ENCODE peak calls at places on chromosomes 11 and 22, in five cellular contexts. N is upper lobe of left lung, R is pancreas, B is heart left ventricle, V is body of pancreas. O is an unnamed sample.

GRCh38 chr11:3095712-3096361 is 38.6 kb upstream of the CARS1 start:
- DNase-seq in R (no peak), B (no peak), V (no peak), N (no peak), O (peak)

GRCh38 chr11:94558932-94559331 is 8.2 kb upstream of the PIWIL4 start:
- DNase-seq in R (no peak), B (no peak), N (no peak), V (no peak), O (no peak)

GRCh38 chr11:124625504-124626168 is 3.0 kb downstream of the TBRG1 start:
- DNase-seq in B (no peak), R (no peak), V (no peak), N (no peak), O (no peak)

GRCh38 chr11:14551380-14551779 is 31.2 kb upstream of the PSMA1 start:
- DNase-seq in B (no peak), V (no peak), N (no peak), R (no peak), O (no peak)

GRCh38 chr11:79466411-79466810 is 25.6 kb upstream of the TENM4 start:
- DNase-seq in R (no peak), N (no peak), B (no peak), V (no peak), O (no peak)

GRCh38 chr11:48150213-48150612 is 66.4 kb upstream of the OR4B1 start:
- DNase-seq in R (no peak), V (no peak), B (no peak), N (no peak), O (no peak)

GRCh38 chr11:61488651-61489291 is 19.8 kb upstream of the LRRC10B start:
- DNase-seq in V (peak), B (peak), N (no peak), R (peak), O (peak)

GRCh38 chr11:16184588-16184987 is 171.8 kb downstream of the SOX6 start:
- DNase-seq in B (no peak), N (no peak), V (peak), R (no peak), O (no peak)

GRCh38 chr11:8392166-8392565 is 128.5 kb upstream of the LMO1 start:
- DNase-seq in B (no peak), R (no peak), V (no peak), N (no peak), O (no peak)

GRCh38 chr11:77580712-77581337 is 8.9 kb upstream of the AQP11 start:
- DNase-seq in V (no peak), N (no peak), R (no peak), B (no peak), O (peak)

GRCh38 chr11:35511666-35512065 is 13.8 kb downstream of the PAMR1 start:
- DNase-seq in V (no peak), R (no peak), N (no peak), B (no peak), O (peak)

GRCh38 chr11:105100206-105100605 is 39.4 kb downstream of the CARD18 start:
- DNase-seq in N (no peak), B (no peak), R (no peak), V (no peak), O (no peak)

GRCh38 chr11:107665016-107665415 is 46.8 kb downstream of the SLN start:
- DNase-seq in N (no peak), R (no peak), V (no peak), B (no peak), O (peak)

GRCh38 chr11:60857378-60858232 is 1.9 kb upstream of the PTGDR2 start:
- DNase-seq in V (no peak), N (no peak), R (no peak), B (no peak), O (no peak)

GRCh38 chr11:2802389-2803185 is 83.0 kb downstream of the CDKN1C start:
- DNase-seq in N (no peak), V (peak), B (peak), R (peak), O (peak)

GRCh38 chr11:71305451-71306125 is 53.2 kb upstream of the SHANK2 start:
- DNase-seq in R (no peak), V (no peak), N (no peak), B (no peak), O (no peak)

GRCh38 chr11:102451693-102452460 is 688 bp downstream of the TMEM123 start:
- DNase-seq in N (peak), B (peak), R (peak), V (peak), O (peak)

GRCh38 chr11:133720951-133721350 is 124.4 kb downstream of the SPATA19 start:
- DNase-seq in B (no peak), V (no peak), N (peak), R (no peak), O (no peak)

GRCh38 chr22:47561766-47562165 is 799.3 kb downstream of the TBC1D22A start:
- DNase-seq in N (no peak), R (no peak), B (no peak), V (no peak), O (no peak)

GRCh38 chr11:2746401-2747230 is 46.8 kb upstream of the KCNQ1OT1 start:
- DNase-seq in V (peak), N (peak), B (no peak), R (no peak), O (no peak)

GRCh38 chr11:83009999-83010398 is 61.7 kb downstream of the RAB30 start:
- DNase-seq in N (no peak), R (no peak), B (no peak), V (no peak), O (no peak)

GRCh38 chr22:31138126-31138525 is 2.2 kb downstream of the PLA2G3 start:
- DNase-seq in N (no peak), R (no peak), B (no peak), V (no peak), O (no peak)
- H3K27ac ChIP-seq in N (no peak), R (no peak), B (no peak), V (no peak), O (no peak)

GRCh38 chr11:18780896-18781295 is 10.7 kb downstream of the PTPN5 start:
- DNase-seq in N (peak), V (no peak), R (no peak), B (no peak), O (no peak)

GRCh38 chr11:18775492-18776292 is 15.9 kb downstream of the PTPN5 start:
- DNase-seq in N (no peak), B (peak), R (peak), V (peak), O (peak)

GRCh38 chr11:18776324-18776723 is 15.3 kb downstream of the PTPN5 start:
- DNase-seq in R (no peak), N (no peak), B (no peak), V (no peak), O (no peak)

GRCh38 chr11:18778468-18778867 is 13.1 kb downstream of the PTPN5 start:
- DNase-seq in R (no peak), N (no peak), V (no peak), B (no peak), O (no peak)

DNA sequence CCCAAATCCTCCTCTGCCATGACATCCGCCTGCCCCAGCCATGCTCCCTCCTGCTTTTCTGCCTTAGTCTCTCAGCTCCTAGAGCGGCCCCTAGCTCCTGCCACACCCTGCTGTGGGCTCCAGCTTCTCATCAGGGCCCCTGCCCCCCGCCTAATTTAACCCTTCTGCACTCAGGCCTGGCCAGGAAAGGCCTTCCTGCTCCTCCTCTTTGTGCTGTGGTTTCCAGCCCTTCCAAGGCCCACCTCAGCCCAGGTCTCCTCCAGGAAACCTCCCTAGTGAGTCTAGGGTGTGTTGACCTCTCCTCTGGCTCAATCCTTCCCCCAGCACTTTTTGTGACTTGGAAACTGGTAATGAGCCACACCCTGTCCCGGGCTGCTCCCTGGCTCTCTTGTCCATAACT is 11.3 kb downstream of the PTPN5 start:
- DNase-seq in V (no peak), R (no peak), B (peak), N (no peak), O (no peak)
- H3K27ac ChIP-seq in V (no peak), R (no peak), B (no peak), N (no peak), O (no peak)

GRCh38 chr11:7046474-7046873 is 26.2 kb downstream of the NLRP14 start:
- DNase-seq in N (no peak), V (no peak), B (no peak), R (no peak), O (no peak)
- H3K27ac ChIP-seq in N (no peak), V (no peak), B (no peak), R (no peak), O (no peak)

DNA sequence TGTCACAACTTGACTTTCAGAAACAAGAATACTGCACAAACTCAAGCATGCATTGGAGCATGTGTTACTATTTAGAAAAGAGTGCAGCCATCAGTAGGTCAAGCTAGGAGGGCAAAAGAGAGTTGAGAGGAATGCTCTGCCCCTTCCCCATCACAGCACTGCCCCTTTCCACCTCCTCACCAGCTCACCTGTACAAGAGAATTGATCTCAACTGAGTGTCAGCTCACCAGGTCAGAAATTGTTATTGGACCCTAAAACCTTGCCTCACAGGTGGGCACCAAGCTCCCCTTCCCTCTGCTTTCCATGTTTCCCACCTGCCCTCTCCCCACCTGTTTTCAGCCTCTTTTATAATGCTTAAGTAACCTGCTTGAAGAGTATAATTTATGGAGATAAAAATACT is 48.8 kb downstream of the DKK3 start:
- DNase-seq in N (no peak), V (no peak), B (no peak), R (no peak), O (no peak)
- H3K27ac ChIP-seq in N (no peak), V (no peak), B (no peak), R (no peak), O (no peak)

O was measured in SJCRH30.